ENCODE peak calls at places on chromosomes 12 and 14, in five cellular contexts. One of them, this sample, is unnamed.

GRCh38 chr12:54549774-54550451 is 512 bp downstream of the PDE1B start:
- DNase-seq in vagina: no peak
- DNase-seq in tibial nerve: no peak
- DNase-seq in IMR-90: no peak
- DNase-seq in adrenal gland: no peak
- DNase-seq in this sample: no peak

GRCh38 chr14:96393292-96393691 is 1.4 kb downstream of the AK7 start:
- DNase-seq in vagina: no peak
- DNase-seq in tibial nerve: no peak
- DNase-seq in IMR-90: no peak
- DNase-seq in adrenal gland: no peak
- DNase-seq in this sample: no peak

GRCh38 chr14:104276435-104276834 is 138.0 kb downstream of the KIF26A start:
- DNase-seq in vagina: no peak
- DNase-seq in tibial nerve: no peak
- DNase-seq in IMR-90: no peak
- DNase-seq in adrenal gland: no peak
- DNase-seq in this sample: no peak

GRCh38 chr14:90483551-90483950 is 86.7 kb downstream of the CALM1 start:
- DNase-seq in vagina: no peak
- DNase-seq in tibial nerve: no peak
- DNase-seq in IMR-90: no peak
- DNase-seq in adrenal gland: no peak
- DNase-seq in this sample: no peak

GRCh38 chr12:6444704-6445688 is at the start of gene CD27:
- DNase-seq in vagina: no peak
- DNase-seq in tibial nerve: no peak
- DNase-seq in IMR-90: no peak
- DNase-seq in adrenal gland: peak
- DNase-seq in this sample: no peak

GRCh38 chr14:91869556-91869955 is 2.2 kb upstream of the TC2N start:
- DNase-seq in vagina: no peak
- DNase-seq in tibial nerve: no peak
- DNase-seq in IMR-90: peak
- DNase-seq in adrenal gland: no peak
- DNase-seq in this sample: no peak

GRCh38 chr12:110107369-110108281 is 16.5 kb upstream of the IFT81 start:
- DNase-seq in vagina: no peak
- DNase-seq in tibial nerve: no peak
- DNase-seq in IMR-90: peak
- DNase-seq in adrenal gland: peak
- DNase-seq in this sample: peak

GRCh38 chr12:124557518-124558223 is 9.7 kb downstream of the NCOR2 start:
- DNase-seq in vagina: no peak
- DNase-seq in tibial nerve: no peak
- DNase-seq in IMR-90: no peak
- DNase-seq in adrenal gland: no peak
- DNase-seq in this sample: no peak

GRCh38 chr14:84208451-84208850 is 1321.5 kb upstream of the FLRT2 start:
- DNase-seq in vagina: no peak
- DNase-seq in tibial nerve: no peak
- DNase-seq in IMR-90: no peak
- DNase-seq in adrenal gland: no peak
- DNase-seq in this sample: no peak

GRCh38 chr12:47848853-47849252 is 29.1 kb upstream of the HDAC7 start:
- DNase-seq in vagina: no peak
- DNase-seq in tibial nerve: no peak
- DNase-seq in IMR-90: no peak
- DNase-seq in adrenal gland: no peak
- DNase-seq in this sample: no peak

GRCh38 chr12:89245090-89245489 is 107.2 kb downstream of the DUSP6 start:
- DNase-seq in vagina: no peak
- DNase-seq in tibial nerve: no peak
- DNase-seq in IMR-90: peak
- DNase-seq in adrenal gland: no peak
- DNase-seq in this sample: no peak

GRCh38 chr12:26287666-26288408 is 92.5 kb downstream of the SSPN start:
- DNase-seq in vagina: no peak
- DNase-seq in tibial nerve: no peak
- DNase-seq in IMR-90: no peak
- DNase-seq in adrenal gland: peak
- DNase-seq in this sample: no peak

GRCh38 chr14:70648374-70648773 is 6.7 kb downstream of the TTC9 start:
- DNase-seq in vagina: no peak
- DNase-seq in tibial nerve: no peak
- DNase-seq in IMR-90: no peak
- DNase-seq in adrenal gland: no peak
- DNase-seq in this sample: no peak

GRCh38 chr14:53663709-53664108 is 292.9 kb downstream of the BMP4 start:
- DNase-seq in vagina: no peak
- DNase-seq in tibial nerve: no peak
- DNase-seq in IMR-90: peak
- DNase-seq in adrenal gland: peak
- DNase-seq in this sample: no peak

GRCh38 chr12:70756118-70756517 is 118.9 kb upstream of the PTPRB start:
- DNase-seq in vagina: no peak
- DNase-seq in tibial nerve: no peak
- DNase-seq in IMR-90: peak
- DNase-seq in adrenal gland: no peak
- DNase-seq in this sample: peak

GRCh38 chr14:93723001-93723400 is 65.3 kb downstream of the PRIMA1 start:
- DNase-seq in vagina: no peak
- DNase-seq in tibial nerve: no peak
- DNase-seq in IMR-90: no peak
- DNase-seq in adrenal gland: no peak
- DNase-seq in this sample: peak

GRCh38 chr12:52899338-52900035 is 5.4 kb downstream of the KRT8 start:
- DNase-seq in vagina: no peak
- DNase-seq in tibial nerve: no peak
- DNase-seq in IMR-90: no peak
- DNase-seq in adrenal gland: no peak
- DNase-seq in this sample: no peak

GRCh38 chr12:47964102-47964723 is 817 bp downstream of the TMEM106C start:
- DNase-seq in vagina: no peak
- DNase-seq in tibial nerve: no peak
- DNase-seq in IMR-90: no peak
- DNase-seq in adrenal gland: no peak
- DNase-seq in this sample: peak

DNA sequence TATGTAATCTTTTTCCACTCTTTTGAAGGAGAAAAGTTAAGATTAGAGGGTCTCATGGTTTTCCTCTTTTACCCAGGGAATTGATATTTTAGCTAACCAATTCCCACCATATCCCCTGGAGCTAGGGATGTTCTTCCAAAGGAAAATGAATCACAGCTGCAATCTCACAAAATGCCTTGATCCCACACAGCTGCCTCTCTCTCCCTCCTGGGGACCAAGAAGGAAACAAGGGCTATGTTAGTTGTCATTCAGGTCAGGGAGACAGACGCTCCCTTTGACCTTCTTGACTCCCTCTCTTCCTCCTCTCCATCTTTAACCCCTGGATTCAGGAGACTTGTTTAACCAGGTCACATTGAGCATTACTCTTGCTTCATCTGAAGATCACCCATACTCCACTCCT is 9.5 kb downstream of the DCN start:
- DNase-seq in vagina: no peak
- DNase-seq in tibial nerve: no peak
- DNase-seq in IMR-90: no peak
- DNase-seq in adrenal gland: no peak
- DNase-seq in this sample: no peak
- H3K4me3 ChIP-seq in vagina: peak
- H3K4me3 ChIP-seq in tibial nerve: no peak
- H3K4me3 ChIP-seq in IMR-90: no peak
- H3K4me3 ChIP-seq in adrenal gland: no peak
- H3K4me3 ChIP-seq in this sample: no peak

GRCh38 chr12:21940972-21941521 is at the start of gene ABCC9:
- DNase-seq in vagina: no peak
- DNase-seq in tibial nerve: peak
- DNase-seq in IMR-90: peak
- DNase-seq in adrenal gland: no peak
- DNase-seq in this sample: peak
- TF ChIP-seq POLR2A in vagina: no peak
- TF ChIP-seq POLR2A in tibial nerve: no peak
- TF ChIP-seq POLR2A in IMR-90: no peak
- TF ChIP-seq POLR2A in adrenal gland: no peak
- TF ChIP-seq POLR2A in this sample: no peak

GRCh38 chr14:24340606-24341005 is 815 bp upstream of the RIPK3 start:
- DNase-seq in vagina: no peak
- DNase-seq in tibial nerve: no peak
- DNase-seq in IMR-90: no peak
- DNase-seq in adrenal gland: no peak
- DNase-seq in this sample: no peak

GRCh38 chr14:24337824-24338175 is 2.0 kb downstream of the RIPK3 start:
- DNase-seq in vagina: no peak
- DNase-seq in tibial nerve: no peak
- DNase-seq in IMR-90: no peak
- DNase-seq in adrenal gland: no peak
- DNase-seq in this sample: no peak

GRCh38 chr14:24339284-24340151 is at the start of gene RIPK3:
- DNase-seq in vagina: no peak
- DNase-seq in tibial nerve: no peak
- DNase-seq in IMR-90: no peak
- DNase-seq in adrenal gland: no peak
- DNase-seq in this sample: no peak

GRCh38 chr14:24337144-24337823 is 2.4 kb upstream of the ADCY4 start:
- DNase-seq in vagina: no peak
- DNase-seq in tibial nerve: no peak
- DNase-seq in IMR-90: no peak
- DNase-seq in adrenal gland: no peak
- DNase-seq in this sample: no peak

GRCh38 chr14:24338843-24339242 is 948 bp downstream of the RIPK3 start:
- DNase-seq in vagina: no peak
- DNase-seq in tibial nerve: no peak
- DNase-seq in IMR-90: no peak
- DNase-seq in adrenal gland: no peak
- DNase-seq in this sample: no peak
- H3K4me3 ChIP-seq in vagina: peak
- H3K4me3 ChIP-seq in tibial nerve: no peak
- H3K4me3 ChIP-seq in IMR-90: no peak
- H3K4me3 ChIP-seq in adrenal gland: no peak
- H3K4me3 ChIP-seq in this sample: peak

GRCh38 chr14:22872833-22873520 is 1.4 kb downstream of the LRP10 start:
- DNase-seq in vagina: no peak
- DNase-seq in tibial nerve: no peak
- DNase-seq in IMR-90: no peak
- DNase-seq in adrenal gland: no peak
- DNase-seq in this sample: no peak

GRCh38 chr14:22875003-22875747 is 3.6 kb downstream of the LRP10 start:
- DNase-seq in vagina: no peak
- DNase-seq in tibial nerve: no peak
- DNase-seq in IMR-90: no peak
- DNase-seq in adrenal gland: no peak
- DNase-seq in this sample: no peak

GRCh38 chr14:22870811-22871199 is 735 bp upstream of the LRP10 start:
- DNase-seq in vagina: no peak
- DNase-seq in tibial nerve: no peak
- DNase-seq in IMR-90: no peak
- DNase-seq in adrenal gland: no peak
- DNase-seq in this sample: no peak

GRCh38 chr14:22871200-22871961 is at the start of gene LRP10:
- DNase-seq in vagina: no peak
- DNase-seq in tibial nerve: peak
- DNase-seq in IMR-90: peak
- DNase-seq in adrenal gland: peak
- DNase-seq in this sample: peak

DNA sequence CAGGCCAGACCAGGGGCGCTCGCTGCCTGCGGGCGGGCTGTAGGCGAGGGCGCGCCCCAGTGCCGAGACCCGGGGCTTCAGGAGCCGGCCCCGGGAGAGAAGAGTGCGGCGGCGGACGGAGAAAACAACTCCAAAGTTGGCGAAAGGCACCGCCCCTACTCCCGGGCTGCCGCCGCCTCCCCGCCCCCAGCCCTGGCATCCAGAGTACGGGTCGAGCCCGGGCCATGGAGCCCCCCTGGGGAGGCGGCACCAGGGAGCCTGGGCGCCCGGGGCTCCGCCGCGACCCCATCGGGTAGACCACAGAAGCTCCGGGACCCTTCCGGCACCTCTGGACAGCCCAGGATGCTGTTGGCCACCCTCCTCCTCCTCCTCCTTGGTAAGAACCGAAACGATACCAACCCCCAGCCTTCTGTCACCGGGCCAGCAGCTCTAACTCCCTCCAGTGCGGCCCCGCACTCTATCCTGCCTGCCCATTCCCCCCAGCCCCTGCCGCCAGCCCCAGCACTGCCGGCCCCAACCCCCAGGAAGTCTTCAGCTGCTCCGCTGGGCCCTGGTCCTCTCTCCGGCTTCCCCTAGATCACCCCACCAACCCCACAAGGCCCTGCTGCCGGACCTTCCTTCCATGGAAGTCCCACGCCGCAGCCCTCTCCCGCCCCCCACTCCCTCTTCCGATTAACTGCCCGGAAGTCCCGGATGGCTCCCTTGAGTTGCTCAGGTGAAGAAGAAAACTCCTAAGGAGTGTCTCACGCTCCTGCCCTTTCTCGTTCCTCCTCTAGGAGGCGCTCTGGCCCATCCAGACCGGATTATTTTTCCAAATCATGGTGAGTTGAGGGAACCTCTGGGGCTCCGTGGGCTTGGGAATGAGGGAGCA is 657 bp downstream of the LRP10 start:
- DNase-seq in vagina: no peak
- DNase-seq in tibial nerve: peak
- DNase-seq in IMR-90: peak
- DNase-seq in adrenal gland: peak
- DNase-seq in this sample: peak
- TF ChIP-seq POLR2A in vagina: no peak
- TF ChIP-seq POLR2A in tibial nerve: no peak
- TF ChIP-seq POLR2A in IMR-90: no peak
- TF ChIP-seq POLR2A in adrenal gland: no peak
- TF ChIP-seq POLR2A in this sample: peak

GRCh38 chr12:1590083-1590979 is 4.0 kb downstream of the FBXL14 start:
- DNase-seq in vagina: no peak
- DNase-seq in tibial nerve: no peak
- DNase-seq in IMR-90: peak
- DNase-seq in adrenal gland: no peak
- DNase-seq in this sample: no peak
- H3K4me3 ChIP-seq in vagina: peak
- H3K4me3 ChIP-seq in tibial nerve: peak
- H3K4me3 ChIP-seq in IMR-90: peak
- H3K4me3 ChIP-seq in adrenal gland: no peak
- H3K4me3 ChIP-seq in this sample: no peak